ENCODE peak calls at places on chromosomes 7 and 10, in six cellular contexts. X, A, I, C, Q and U are unnamed samples.

GRCh38 chr7:14021069-14021468 is 31.6 kb upstream of the ETV1 start:
- DNase-seq in X (no peak), A (no peak), I (no peak), C (no peak), Q (no peak), U (no peak)

GRCh38 chr10:29735628-29736324 is 101.0 kb upstream of the SVIL start:
- DNase-seq in X (peak), A (peak), I (peak), C (peak), Q (peak), U (peak)

GRCh38 chr10:114009281-114009996 is 34.2 kb upstream of the ADRB1 start:
- DNase-seq in X (no peak), A (no peak), I (no peak), C (no peak), Q (no peak), U (no peak)

GRCh38 chr7:108613147-108613948 is 43.7 kb downstream of the DNAJB9 start:
- DNase-seq in X (no peak), A (no peak), I (no peak), C (no peak), Q (no peak), U (peak)

GRCh38 chr7:80565554-80565953 is 53.7 kb upstream of the GNAT3 start:
- DNase-seq in X (no peak), A (no peak), I (no peak), C (no peak), Q (no peak), U (no peak)

GRCh38 chr7:127769696-127770400 is 117.9 kb downstream of the SND1 start:
- DNase-seq in X (no peak), A (no peak), I (no peak), C (no peak), Q (no peak), U (no peak)

GRCh38 chr10:119125942-119126341 is 22.0 kb downstream of the DENND10 start:
- DNase-seq in X (no peak), A (no peak), I (no peak), C (no peak), Q (no peak), U (no peak)

GRCh38 chr10:113521482-113521795 is 31.4 kb upstream of the HABP2 start:
- DNase-seq in X (no peak), A (no peak), I (no peak), C (no peak), Q (no peak), U (no peak)

GRCh38 chr7:137851361-137851945 is 4.7 kb upstream of the DGKI start:
- DNase-seq in X (no peak), A (no peak), I (no peak), C (no peak), Q (no peak), U (no peak)

GRCh38 chr10:132520147-132520811 is 17.3 kb upstream of the INPP5A start:
- DNase-seq in X (peak), A (no peak), I (peak), C (peak), Q (no peak), U (no peak)

GRCh38 chr7:81025360-81025759 is 106.5 kb upstream of the SEMA3C start:
- DNase-seq in X (no peak), A (no peak), I (no peak), C (no peak), Q (no peak), U (no peak)

GRCh38 chr7:157318015-157318706 is 18.6 kb upstream of the DNAJB6 start:
- DNase-seq in X (no peak), A (no peak), I (no peak), C (no peak), Q (no peak), U (no peak)

GRCh38 chr10:23362879-23363787 is 18.5 kb upstream of the C10orf67 start:
- DNase-seq in X (no peak), A (peak), I (no peak), C (no peak), Q (no peak), U (no peak)

GRCh38 chr7:151869457-151869856 is 7.5 kb downstream of the PRKAG2 start:
- DNase-seq in X (no peak), A (no peak), I (no peak), C (no peak), Q (no peak), U (no peak)

GRCh38 chr7:30196408-30196807 is 61.6 kb downstream of the MTURN start:
- DNase-seq in X (no peak), A (no peak), I (no peak), C (no peak), Q (no peak), U (no peak)

GRCh38 chr10:8418631-8419030 is 364.1 kb downstream of the GATA3 start:
- DNase-seq in X (no peak), A (no peak), I (no peak), C (no peak), Q (no peak), U (no peak)

GRCh38 chr10:63214586-63214985 is 81.5 kb downstream of the NRBF2 start:
- DNase-seq in X (no peak), A (no peak), I (no peak), C (no peak), Q (no peak), U (no peak)

GRCh38 chr7:28573059-28573553 is 160.8 kb downstream of the CREB5 start:
- DNase-seq in X (no peak), A (no peak), I (no peak), C (no peak), Q (no peak), U (no peak)

GRCh38 chr7:140061607-140061930 is 1.2 kb downstream of the PARP12 start:
- DNase-seq in X (no peak), A (no peak), I (no peak), C (no peak), Q (no peak), U (no peak)

GRCh38 chr10:12160664-12161063 is 31.2 kb downstream of the SEC61A2 start:
- DNase-seq in X (no peak), A (no peak), I (no peak), C (no peak), Q (no peak), U (no peak)

GRCh38 chr10:110963162-110963561 is 43.8 kb downstream of the SHOC2 start:
- DNase-seq in X (no peak), A (no peak), I (no peak), C (no peak), Q (no peak), U (no peak)

GRCh38 chr10:74384615-74385213 is 233.7 kb downstream of the ADK start:
- DNase-seq in X (no peak), A (no peak), I (no peak), C (no peak), Q (no peak), U (no peak)

GRCh38 chr10:96374985-96375830 is 16.4 kb upstream of the OPALIN start:
- DNase-seq in X (peak), A (peak), I (peak), C (peak), Q (peak), U (peak)

GRCh38 chr7:2838873-2839578 is 5.1 kb downstream of the GNA12 start:
- DNase-seq in X (no peak), A (no peak), I (no peak), C (no peak), Q (no peak), U (no peak)

GRCh38 chr10:31745612-31746376 is 182.8 kb downstream of the ARHGAP12 start:
- DNase-seq in X (no peak), A (peak), I (no peak), C (no peak), Q (no peak), U (no peak)

GRCh38 chr7:93044147-93044810 is 73.5 kb downstream of the SAMD9 start:
- DNase-seq in X (peak), A (no peak), I (no peak), C (no peak), Q (no peak), U (no peak)

GRCh38 chr7:44222074-44222473 is 21.3 kb downstream of the YKT6 start:
- DNase-seq in X (peak), A (no peak), I (peak), C (no peak), Q (no peak), U (no peak)

GRCh38 chr10:60818134-60818770 is 40.0 kb downstream of the CDK1 start:
- DNase-seq in X (no peak), A (no peak), I (no peak), C (no peak), Q (no peak), U (no peak)

GRCh38 chr10:94546616-94547175 is 1.1 kb downstream of the HELLS start:
- DNase-seq in X (no peak), A (no peak), I (no peak), C (no peak), Q (no peak), U (no peak)

GRCh38 chr10:97109562-97109961 is 76.2 kb downstream of the SLIT1 start:
- DNase-seq in X (no peak), A (no peak), I (no peak), C (no peak), Q (no peak), U (no peak)

GRCh38 chr10:123009105-123009805 is 449 bp downstream of the ACADSB start:
- DNase-seq in X (peak), A (peak), I (peak), C (peak), Q (peak), U (peak)